ENCODE peak calls at places on chromosomes 16 and 17, in eight cellular contexts. Z is mammary epithelial cell; I is stimulated activated naive B cell treated with anti-CD40 and anti-IgM and Interleukin-4, amounts not matched to agents 10 μg/mL and 1 μg/mL and 100 μg/mL, for 72 hours; P is bronchial epithelial cell; W is cerebellar nuclear complex; M is NCI-H1105; V is activated effector memory CD4-positive, alpha-beta T cell treated with Interleukin-2 at 50 U/mL for 16 hours; U is GM12865. R is an unnamed sample.

GRCh38 chr17:36940313-36941264 is 3.3 kb downstream of the LHX1 start:
- DNase-seq in V (no peak), U (no peak), Z (no peak), W (no peak), M (no peak), P (no peak), I (no peak), R (no peak)

GRCh38 chr16:769201-769769 is 8.8 kb downstream of the MSLN start:
- DNase-seq in W (no peak), U (no peak), Z (no peak), P (no peak), V (no peak), I (no peak), M (no peak), R (no peak)

GRCh38 chr16:85310868-85311585 is 198.8 kb upstream of the CIBAR2 start:
- DNase-seq in P (no peak), M (no peak), V (peak), W (no peak), I (no peak), Z (no peak), U (no peak), R (peak)

GRCh38 chr16:46404028-46404427 is 217.2 kb downstream of the SHCBP1 start:
- DNase-seq in U (no peak), I (no peak), Z (no peak), V (no peak), M (no peak), W (no peak), P (no peak), R (no peak)

GRCh38 chr17:20284018-20284417 is 183.3 kb downstream of the LGALS9B start:
- DNase-seq in V (no peak), Z (no peak), W (no peak), I (no peak), P (no peak), M (no peak), U (no peak), R (no peak)

GRCh38 chr17:1095093-1095852 is 84.5 kb downstream of the ABR start:
- DNase-seq in U (no peak), Z (no peak), P (peak), V (no peak), I (no peak), M (no peak), W (no peak), R (peak)

GRCh38 chr16:57166951-57167350 is 18.9 kb downstream of the PSME3IP1 start:
- DNase-seq in M (no peak), I (no peak), U (peak), V (no peak), P (peak), Z (peak), W (no peak), R (no peak)

GRCh38 chr17:42438600-42439567 is 15.8 kb upstream of the CAVIN1 start:
- DNase-seq in Z (no peak), W (no peak), V (no peak), P (no peak), I (peak), M (no peak), U (peak), R (no peak)

GRCh38 chr16:17416461-17417221 is 54.1 kb downstream of the XYLT1 start:
- DNase-seq in M (no peak), P (no peak), V (peak), I (peak), Z (no peak), U (peak), W (no peak), R (no peak)

GRCh38 chr17:63914471-63914870 is 3.4 kb upstream of the CSHL1 start:
- DNase-seq in U (no peak), I (no peak), P (no peak), Z (no peak), W (no peak), V (no peak), M (no peak), R (no peak)

GRCh38 chr17:50053654-50053960 is 2.3 kb upstream of the ITGA3 start:
- DNase-seq in W (no peak), I (no peak), Z (peak), V (no peak), U (no peak), P (no peak), M (no peak), R (no peak)

GRCh38 chr17:74757931-74758845 is 9.8 kb downstream of the NHERF1 start:
- DNase-seq in Z (no peak), U (no peak), I (no peak), V (no peak), M (no peak), W (no peak), P (peak), R (peak)

GRCh38 chr16:82034981-82035612 is at the start of gene HSD17B2:
- DNase-seq in M (no peak), P (peak), V (no peak), W (no peak), I (no peak), Z (peak), U (no peak), R (no peak)

GRCh38 chr17:40539711-40540411 is 25.4 kb downstream of the CCR7 start:
- DNase-seq in V (no peak), I (no peak), W (no peak), M (no peak), Z (no peak), P (no peak), U (no peak), R (no peak)

GRCh38 chr17:55730380-55730779 is 7.7 kb upstream of the TMEM100 start:
- DNase-seq in I (no peak), Z (no peak), M (no peak), U (no peak), W (no peak), P (no peak), V (no peak), R (no peak)

GRCh38 chr16:27628216-27628945 is 78.4 kb downstream of the KATNIP start:
- DNase-seq in M (no peak), U (no peak), Z (no peak), W (no peak), V (no peak), P (no peak), I (no peak), R (no peak)

GRCh38 chr17:6660101-6660500 is 8.5 kb downstream of the C17orf100 start:
- DNase-seq in U (no peak), V (no peak), Z (no peak), P (no peak), W (no peak), I (no peak), M (no peak), R (no peak)

GRCh38 chr16:50841081-50841886 is 99.4 kb downstream of the CYLD start:
- DNase-seq in P (no peak), M (no peak), V (peak), U (peak), I (no peak), Z (no peak), W (no peak), R (no peak)

GRCh38 chr16:68948230-68948910 is 105.0 kb downstream of the TANGO6 start:
- DNase-seq in Z (no peak), P (no peak), U (no peak), I (no peak), W (no peak), V (no peak), M (no peak), R (no peak)

GRCh38 chr16:18842565-18842964 is 41.2 kb upstream of the ARL6IP1 start:
- DNase-seq in I (no peak), Z (no peak), V (no peak), W (no peak), M (no peak), U (no peak), P (no peak), R (no peak)

GRCh38 chr16:50025544-50025931 is 513 bp downstream of the CNEP1R1 start:
- DNase-seq in U (peak), M (peak), V (peak), W (no peak), P (peak), I (no peak), Z (peak), R (no peak)

GRCh38 chr17:72614871-72615626 is 477.4 kb downstream of the SLC39A11 start:
- DNase-seq in V (no peak), Z (peak), I (no peak), W (no peak), U (no peak), P (no peak), M (no peak), R (peak)

GRCh38 chr16:57757326-57757786 is 21.8 kb downstream of the KATNB1 start:
- DNase-seq in U (peak), I (peak), P (peak), M (peak), Z (peak), W (no peak), V (peak), R (peak)

GRCh38 chr17:80720624-80721577 is 176.3 kb downstream of the RPTOR start:
- DNase-seq in U (no peak), M (no peak), W (no peak), P (peak), V (peak), Z (peak), I (no peak), R (no peak)

GRCh38 chr16:23504453-23505179 is 5.7 kb downstream of the GGA2 start:
- DNase-seq in V (peak), P (peak), W (no peak), U (peak), M (no peak), Z (peak), I (peak), R (peak)

GRCh38 chr17:15475620-15476354 is 8.4 kb upstream of the CDRT4 start:
- DNase-seq in M (no peak), W (no peak), Z (peak), V (no peak), I (no peak), U (no peak), P (peak), R (no peak)

GRCh38 chr17:79192503-79193500 is 118.2 kb downstream of the ENGASE start:
- DNase-seq in V (no peak), W (no peak), U (peak), Z (peak), I (no peak), M (no peak), P (peak), R (no peak)

GRCh38 chr16:80259289-80259805 is 281.4 kb upstream of the DYNLRB2 start:
- DNase-seq in P (no peak), Z (no peak), I (no peak), W (no peak), U (no peak), M (no peak), V (no peak), R (no peak)

GRCh38 chr17:40260528-40260927 is 27.2 kb upstream of the CDC6 start:
- DNase-seq in M (no peak), Z (no peak), V (no peak), P (no peak), I (no peak), W (no peak), U (no peak), R (no peak)

GRCh38 chr17:64736804-64737492 is 74.8 kb upstream of the SMURF2 start:
- DNase-seq in I (no peak), M (no peak), W (no peak), U (peak), Z (peak), V (peak), P (peak), R (no peak)

GRCh38 chr16:11597737-11598136 is 11.0 kb upstream of the LITAF start:
- DNase-seq in P (no peak), I (no peak), V (no peak), W (no peak), U (no peak), M (no peak), Z (no peak), R (no peak)

GRCh38 chr17:44541884-44542581 is 15.3 kb upstream of the FZD2 start:
- DNase-seq in I (no peak), P (no peak), V (no peak), W (no peak), M (no peak), U (peak), Z (no peak), R (no peak)

GRCh38 chr17:31389673-31390381 is 1.6 kb upstream of the RAB11FIP4 start:
- DNase-seq in P (no peak), Z (no peak), W (no peak), V (no peak), M (no peak), I (no peak), U (no peak), R (no peak)

GRCh38 chr16:67116388-67117311 is 6.9 kb downstream of the PHAF1 start:
- DNase-seq in I (no peak), W (no peak), M (no peak), Z (peak), P (no peak), V (no peak), U (no peak), R (peak)

GRCh38 chr17:55996826-55997225 is 156.4 kb upstream of the ANKFN1 start:
- DNase-seq in U (no peak), Z (no peak), P (no peak), M (no peak), W (no peak), V (no peak), I (no peak), R (no peak)

GRCh38 chr16:69123894-69124293 is 8.5 kb downstream of the CHTF8 start:
- DNase-seq in M (no peak), W (no peak), I (peak), U (peak), P (peak), Z (peak), V (no peak), R (no peak)

GRCh38 chr16:4800290-4801041 is 2.0 kb downstream of the ROGDI start:
- DNase-seq in P (peak), V (no peak), Z (peak), U (peak), M (no peak), W (peak), I (peak), R (peak)

GRCh38 chr17:4994081-4994595 is 3.2 kb downstream of the INCA1 start:
- DNase-seq in V (no peak), P (no peak), U (no peak), M (no peak), Z (no peak), I (no peak), W (no peak), R (no peak)

GRCh38 chr17:48125829-48126612 is 18.5 kb downstream of the SNX11 start:
- DNase-seq in U (no peak), W (no peak), V (no peak), Z (no peak), I (no peak), M (no peak), P (no peak), R (no peak)

GRCh38 chr17:82384730-82385429 is 13.3 kb downstream of the UTS2R start:
- DNase-seq in V (no peak), I (no peak), U (no peak), M (peak), Z (peak), W (no peak), P (peak), R (no peak)

R was measured in anterior cingulate cortex.